ENCODE peak calls at places on chromosomes 1 and 21, in four cellular contexts. One of them, this sample, is unnamed.
A peak's percentile ranks its signal among the peaks of the same experiment; 100 is the strongest.

GRCh38 chr1:230957580-230957989 is 21.1 kb downstream of the TTC13 start:
- DNase-seq in K562: no peak
- DNase-seq in GM12878: no peak
- DNase-seq in HepG2: no peak
- DNase-seq in this sample: no peak

GRCh38 chr1:59142663-59143487 is 154.0 kb upstream of the FGGY start:
- DNase-seq in K562: no peak
- DNase-seq in GM12878: no peak
- DNase-seq in HepG2: peak; percentile 72
- DNase-seq in this sample: no peak

GRCh38 chr1:177746168-177746567 is 223.7 kb downstream of the SEC16B start:
- DNase-seq in K562: no peak
- DNase-seq in GM12878: no peak
- DNase-seq in HepG2: no peak
- DNase-seq in this sample: no peak

GRCh38 chr1:206834711-206835110 is 30.7 kb upstream of the IL20 start:
- DNase-seq in K562: no peak
- DNase-seq in GM12878: no peak
- DNase-seq in HepG2: no peak
- DNase-seq in this sample: no peak

GRCh38 chr1:10900691-10901090 is 104.2 kb upstream of the CASZ1 start:
- DNase-seq in K562: no peak
- DNase-seq in GM12878: no peak
- DNase-seq in HepG2: peak; percentile 56
- DNase-seq in this sample: no peak

GRCh38 chr1:187517508-187517907 is 688.8 kb downstream of the PLA2G4A start:
- DNase-seq in K562: no peak
- DNase-seq in GM12878: no peak
- DNase-seq in HepG2: no peak
- DNase-seq in this sample: no peak

GRCh38 chr1:150555971-150556865 is 7.0 kb downstream of the ADAMTSL4 start:
- DNase-seq in K562: no peak
- DNase-seq in GM12878: no peak
- DNase-seq in HepG2: no peak
- DNase-seq in this sample: no peak

GRCh38 chr1:40890771-40891170 is 28.6 kb upstream of the CITED4 start:
- DNase-seq in K562: no peak
- DNase-seq in GM12878: no peak
- DNase-seq in HepG2: no peak
- DNase-seq in this sample: no peak

GRCh38 chr1:168585191-168585590 is 8.8 kb downstream of the XCL1 start:
- DNase-seq in K562: no peak
- DNase-seq in GM12878: no peak
- DNase-seq in HepG2: no peak
- DNase-seq in this sample: no peak

GRCh38 chr1:93552751-93553455 is 105.0 kb downstream of the FNBP1L start:
- DNase-seq in K562: peak; percentile 22
- DNase-seq in GM12878: no peak
- DNase-seq in HepG2: peak; percentile 71
- DNase-seq in this sample: peak; percentile 28

GRCh38 chr1:228393268-228393699 is 13.4 kb downstream of the TRIM11 start:
- DNase-seq in K562: no peak
- DNase-seq in GM12878: no peak
- DNase-seq in HepG2: peak; percentile 16
- DNase-seq in this sample: no peak

GRCh38 chr21:17343055-17343454 is 169.8 kb upstream of the CXADR start:
- DNase-seq in K562: peak; percentile 8
- DNase-seq in GM12878: no peak
- DNase-seq in HepG2: peak; percentile 32
- DNase-seq in this sample: peak; percentile 26

GRCh38 chr1:204859885-204860284 is 10.8 kb upstream of the NFASC start:
- DNase-seq in K562: peak; percentile 66
- DNase-seq in GM12878: no peak
- DNase-seq in HepG2: no peak
- DNase-seq in this sample: no peak

GRCh38 chr1:15311122-15311822 is 64.2 kb downstream of the FHAD1 start:
- DNase-seq in K562: no peak
- DNase-seq in GM12878: no peak
- DNase-seq in HepG2: no peak
- DNase-seq in this sample: no peak

GRCh38 chr1:151478923-151479322 is 19.6 kb upstream of the POGZ start:
- DNase-seq in K562: no peak
- DNase-seq in GM12878: no peak
- DNase-seq in HepG2: no peak
- DNase-seq in this sample: no peak

GRCh38 chr1:7257225-7257624 is 472.0 kb downstream of the CAMTA1 start:
- DNase-seq in K562: no peak
- DNase-seq in GM12878: no peak
- DNase-seq in HepG2: no peak
- DNase-seq in this sample: peak; percentile 28

GRCh38 chr1:178563099-178563820 is 50.4 kb downstream of the TEX35 start:
- DNase-seq in K562: no peak
- DNase-seq in GM12878: no peak
- DNase-seq in HepG2: no peak
- DNase-seq in this sample: no peak

GRCh38 chr1:6033124-6033523 is 12.6 kb upstream of the KCNAB2 start:
- DNase-seq in K562: no peak
- DNase-seq in GM12878: no peak
- DNase-seq in HepG2: no peak
- DNase-seq in this sample: no peak

GRCh38 chr1:18419123-18419844 is 61.4 kb upstream of the KLHDC7A start:
- DNase-seq in K562: no peak
- DNase-seq in GM12878: no peak
- DNase-seq in HepG2: no peak
- DNase-seq in this sample: no peak

GRCh38 chr1:78177708-78178270 is 132.0 kb downstream of the GIPC2 start:
- DNase-seq in K562: no peak
- DNase-seq in GM12878: no peak
- DNase-seq in HepG2: no peak
- DNase-seq in this sample: no peak

GRCh38 chr1:78178816-78179215 is 133.1 kb downstream of the GIPC2 start:
- DNase-seq in K562: no peak
- DNase-seq in GM12878: no peak
- DNase-seq in HepG2: no peak
- DNase-seq in this sample: no peak

GRCh38 chr1:78171736-78172590 is 126.2 kb downstream of the GIPC2 start:
- DNase-seq in K562: no peak
- DNase-seq in GM12878: no peak
- DNase-seq in HepG2: no peak
- DNase-seq in this sample: no peak

GRCh38 chr1:78170845-78171244 is 125.1 kb downstream of the GIPC2 start:
- DNase-seq in K562: no peak
- DNase-seq in GM12878: no peak
- DNase-seq in HepG2: no peak
- DNase-seq in this sample: no peak

DNA sequence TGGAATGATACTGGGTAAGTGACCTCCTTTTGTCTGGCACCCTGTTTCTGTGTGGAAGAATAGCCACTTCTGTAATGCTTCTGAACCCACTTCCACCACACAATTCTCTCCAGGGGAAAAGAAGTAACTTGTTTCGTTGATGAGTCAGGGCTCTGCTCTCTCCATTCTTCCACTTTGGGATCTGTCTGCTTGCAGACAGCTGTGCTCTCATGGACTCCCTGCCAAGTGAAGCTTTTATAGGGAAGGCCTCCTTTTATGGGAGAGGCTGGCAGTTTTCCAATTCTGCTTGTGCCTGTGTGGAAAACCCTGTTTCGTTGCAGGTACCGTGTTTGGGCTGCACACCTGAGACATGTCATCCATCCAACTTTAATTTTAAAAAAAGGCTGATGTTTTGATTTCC is 130.7 kb downstream of the GIPC2 start:
- DNase-seq in K562: no peak
- DNase-seq in GM12878: no peak
- DNase-seq in HepG2: no peak
- DNase-seq in this sample: peak; percentile 46
- TF ChIP-seq BHLHE40 in K562: no peak
- TF ChIP-seq BHLHE40 in GM12878: no peak
- TF ChIP-seq BHLHE40 in HepG2: no peak
- TF ChIP-seq BHLHE40 in this sample: no peak

DNA sequence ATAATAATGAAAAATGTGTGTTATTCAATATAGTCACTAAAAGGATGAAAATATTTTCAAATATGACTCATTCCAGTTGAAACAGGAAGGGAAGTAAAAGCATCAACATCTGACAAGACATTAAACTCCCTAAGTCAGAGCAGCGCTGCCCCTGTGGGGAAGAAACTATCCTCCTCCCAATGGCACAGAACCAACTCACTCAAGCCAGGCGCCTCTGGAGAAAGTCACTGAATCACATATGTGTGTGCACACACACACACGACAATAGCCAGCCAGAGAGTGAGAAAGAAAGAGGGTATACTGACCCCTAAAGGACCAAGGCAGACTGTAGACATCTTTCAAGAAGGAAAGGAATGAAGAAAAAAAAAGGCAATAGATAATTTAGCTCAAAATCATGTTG is 126.9 kb downstream of the SETD4 start:
- DNase-seq in K562: no peak
- DNase-seq in GM12878: no peak
- DNase-seq in HepG2: no peak
- DNase-seq in this sample: no peak
- TF ChIP-seq TARDBP in K562: no peak
- TF ChIP-seq TARDBP in GM12878: no peak
- TF ChIP-seq TARDBP in HepG2: no peak
- TF ChIP-seq TARDBP in this sample: no peak

DNA sequence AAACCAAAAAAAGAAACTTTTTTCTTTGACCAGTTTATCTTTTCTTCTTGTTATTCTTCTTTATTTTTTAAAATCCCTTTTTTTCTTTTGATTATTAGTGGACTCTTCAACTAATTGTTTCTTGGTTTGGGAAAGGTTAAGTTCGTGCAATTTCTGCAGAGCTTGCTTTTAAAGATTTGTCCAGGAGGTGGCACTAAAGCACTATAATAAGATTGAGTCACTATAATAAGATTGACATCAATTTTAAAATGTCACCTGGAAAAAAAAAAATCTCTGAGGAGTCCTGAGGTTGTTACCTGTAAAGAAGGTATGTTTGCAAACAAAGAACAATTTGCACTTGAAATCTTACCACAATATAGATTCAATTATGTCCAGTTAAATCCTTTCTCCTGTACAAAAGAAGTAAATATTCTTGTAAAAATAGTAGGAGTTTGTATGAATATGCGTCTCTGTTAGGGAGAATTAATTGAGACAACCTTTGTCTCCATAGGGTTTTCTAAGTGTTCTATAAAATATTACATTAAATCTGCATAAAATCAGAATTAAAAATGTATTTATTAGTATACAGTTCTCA is 166.7 kb downstream of the ADGRL4 start:
- DNase-seq in K562: peak; percentile 5
- DNase-seq in GM12878: no peak
- DNase-seq in HepG2: peak; percentile 23
- DNase-seq in this sample: peak; percentile 28
- TF ChIP-seq BHLHE40 in K562: no peak
- TF ChIP-seq BHLHE40 in GM12878: no peak
- TF ChIP-seq BHLHE40 in HepG2: no peak
- TF ChIP-seq BHLHE40 in this sample: no peak

DNA sequence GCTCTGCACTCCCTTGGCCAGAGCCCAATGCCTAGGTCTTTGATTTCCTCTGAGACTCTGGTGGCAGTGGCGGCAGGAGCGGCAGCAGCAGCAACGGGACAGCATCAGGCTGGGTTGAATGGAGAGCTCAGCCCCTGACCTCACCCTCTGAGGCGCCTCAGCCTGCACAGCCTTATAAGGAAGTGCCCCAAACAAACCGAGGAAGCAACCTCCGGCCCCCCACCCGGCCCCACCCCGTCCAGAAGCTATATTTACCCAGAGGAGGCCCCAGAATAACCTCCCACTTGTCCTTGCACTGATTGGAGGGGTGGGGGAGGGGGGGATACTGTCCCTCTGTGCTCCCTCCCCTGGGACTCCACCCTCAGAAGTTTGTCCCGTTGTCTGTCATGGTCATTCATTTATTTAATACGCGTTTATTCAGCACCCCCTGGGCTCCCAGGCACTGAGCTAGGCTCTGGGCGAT is 12.2 kb downstream of the NES start:
- DNase-seq in K562: peak; percentile 57
- DNase-seq in GM12878: no peak
- DNase-seq in HepG2: peak; percentile 78
- DNase-seq in this sample: no peak
- TF ChIP-seq TARDBP in K562: peak; percentile 64
- TF ChIP-seq TARDBP in GM12878: no peak
- TF ChIP-seq TARDBP in HepG2: no peak
- TF ChIP-seq TARDBP in this sample: no peak

GRCh38 chr21:41597811-41598231 is 89.9 kb upstream of the TMPRSS2 start:
- DNase-seq in K562: no peak
- DNase-seq in GM12878: no peak
- DNase-seq in HepG2: no peak
- DNase-seq in this sample: no peak
- TF ChIP-seq BHLHE40 in K562: no peak
- TF ChIP-seq BHLHE40 in GM12878: no peak
- TF ChIP-seq BHLHE40 in HepG2: no peak
- TF ChIP-seq BHLHE40 in this sample: no peak

This sample was measured in HEK293T.